ENCODE peak calls at places on chromosome 5, in ten cellular contexts. R is foreskin keratinocyte; E is BJ; C is mesothelial cell of epicardium; G is K562; U is lower lobe of right lung; Z is ovary; V is CD4-positive, alpha-beta T cell; B is fibroblast of mammary gland; Q is foreskin fibroblast. L is an unnamed sample.

GRCh38 chr5:151255621-151256286 is 2.8 kb downstream of the GM2A start:
- DNase-seq in R (no peak), E (no peak), C (no peak), G (no peak), U (no peak), Z (no peak), V (no peak), B (no peak), Q (no peak), L (peak)

GRCh38 chr5:122924719-122925395 is 79.4 kb downstream of the SNX24 start:
- DNase-seq in R (no peak), E (no peak), C (no peak), G (no peak), U (no peak), Z (no peak), V (no peak), B (no peak), Q (no peak), L (no peak)

GRCh38 chr5:168674893-168675482 is 95.8 kb upstream of the PANK3 start:
- DNase-seq in R (no peak), E (no peak), C (no peak), G (no peak), U (no peak), Z (no peak), V (no peak), B (no peak), Q (no peak), L (no peak)

GRCh38 chr5:150599917-150600511 is 40.4 kb upstream of the SYNPO start:
- DNase-seq in R (peak), E (no peak), C (peak), G (peak), U (peak), Z (peak), V (no peak), B (peak), Q (peak), L (no peak)

GRCh38 chr5:174751154-174751990 is 27.0 kb downstream of the MSX2 start:
- DNase-seq in R (no peak), E (no peak), C (peak), G (no peak), U (no peak), Z (no peak), V (no peak), B (no peak), Q (no peak), L (no peak)

GRCh38 chr5:1053391-1054017 is 44.9 kb downstream of the NKD2 start:
- DNase-seq in R (no peak), E (no peak), C (no peak), G (no peak), U (no peak), Z (no peak), V (no peak), B (peak), Q (peak), L (no peak)

GRCh38 chr5:141121985-141122384 is 367 bp downstream of the PCDHB4 start:
- DNase-seq in R (no peak), E (no peak), C (no peak), G (no peak), U (no peak), Z (no peak), V (no peak), B (no peak), Q (no peak), L (no peak)

GRCh38 chr5:175658299-175659145 is 651 bp downstream of the HRH2 start:
- DNase-seq in R (no peak), E (no peak), C (no peak), G (no peak), U (peak), Z (no peak), V (peak), B (no peak), Q (no peak), L (no peak)

GRCh38 chr5:76358-77169 is 15.4 kb upstream of the PLEKHG4B start:
- DNase-seq in R (no peak), E (no peak), C (no peak), G (no peak), U (no peak), Z (no peak), V (no peak), B (no peak), Q (no peak), L (peak)

GRCh38 chr5:1737790-1738405 is 61.7 kb downstream of the MRPL36 start:
- DNase-seq in R (peak), E (no peak), C (no peak), G (peak), U (no peak), Z (no peak), V (peak), B (peak), Q (peak), L (peak)

GRCh38 chr5:67350600-67351315 is 154.2 kb upstream of the CD180 start:
- DNase-seq in R (no peak), E (no peak), C (no peak), G (no peak), U (no peak), Z (no peak), V (no peak), B (peak), Q (peak), L (no peak)

GRCh38 chr5:149113669-149114068 is 27.6 kb upstream of the ABLIM3 start:
- DNase-seq in R (peak), E (peak), C (no peak), G (no peak), U (no peak), Z (no peak), V (no peak), B (peak), Q (peak), L (no peak)

GRCh38 chr5:96016216-96016615 is 54.6 kb upstream of the ELL2 start:
- DNase-seq in R (no peak), E (no peak), C (no peak), G (peak), U (no peak), Z (no peak), V (no peak), B (no peak), Q (no peak), L (no peak)

GRCh38 chr5:1666812-1667588 is 132.6 kb downstream of the MRPL36 start:
- DNase-seq in R (no peak), E (no peak), C (peak), G (peak), U (no peak), Z (peak), V (peak), B (peak), Q (no peak), L (peak)

GRCh38 chr5:176180339-176180738 is 57.9 kb upstream of the SIMC1 start:
- DNase-seq in R (peak), E (no peak), C (no peak), G (no peak), U (no peak), Z (peak), V (no peak), B (peak), Q (peak), L (no peak)

GRCh38 chr5:66958984-66959641 is 237.5 kb downstream of the CD180 start:
- DNase-seq in R (peak), E (no peak), C (no peak), G (no peak), U (peak), Z (peak), V (no peak), B (peak), Q (peak), L (no peak)

GRCh38 chr5:151772868-151773561 is 1.3 kb downstream of the G3BP1 start:
- DNase-seq in R (peak), E (no peak), C (no peak), G (no peak), U (no peak), Z (no peak), V (no peak), B (peak), Q (no peak), L (no peak)

GRCh38 chr5:171102877-171103610 is 206.0 kb upstream of the TLX3 start:
- DNase-seq in R (no peak), E (no peak), C (no peak), G (no peak), U (no peak), Z (no peak), V (no peak), B (no peak), Q (no peak), L (no peak)

GRCh38 chr5:18276939-18277338 is 642.7 kb downstream of the TAF11L14 start:
- DNase-seq in R (no peak), E (no peak), C (no peak), G (no peak), U (no peak), Z (no peak), V (no peak), B (no peak), Q (no peak), L (no peak)

GRCh38 chr5:107370569-107370968 is 300.2 kb downstream of the EFNA5 start:
- DNase-seq in R (peak), E (no peak), C (no peak), G (no peak), U (no peak), Z (no peak), V (no peak), B (no peak), Q (no peak), L (no peak)

GRCh38 chr5:74943905-74944304 is 77.7 kb upstream of the FAM169A start:
- DNase-seq in R (no peak), E (no peak), C (no peak), G (no peak), U (no peak), Z (no peak), V (no peak), B (no peak), Q (no peak), L (no peak)
- TF ChIP-seq CTCF in R (peak), E (no peak), C (no peak), G (no peak), U (no peak), Z (no peak), V (no peak), B (peak), Q (no peak), L (no peak)

GRCh38 chr5:28975508-28975907 is 1937.1 kb upstream of the CDH9 start:
- DNase-seq in R (no peak), E (no peak), C (no peak), G (no peak), U (no peak), Z (no peak), V (no peak), B (no peak), Q (no peak), L (no peak)
- TF ChIP-seq CTCF in R (no peak), E (no peak), C (no peak), G (no peak), U (no peak), Z (no peak), V (no peak), B (no peak), Q (no peak), L (no peak)

DNA sequence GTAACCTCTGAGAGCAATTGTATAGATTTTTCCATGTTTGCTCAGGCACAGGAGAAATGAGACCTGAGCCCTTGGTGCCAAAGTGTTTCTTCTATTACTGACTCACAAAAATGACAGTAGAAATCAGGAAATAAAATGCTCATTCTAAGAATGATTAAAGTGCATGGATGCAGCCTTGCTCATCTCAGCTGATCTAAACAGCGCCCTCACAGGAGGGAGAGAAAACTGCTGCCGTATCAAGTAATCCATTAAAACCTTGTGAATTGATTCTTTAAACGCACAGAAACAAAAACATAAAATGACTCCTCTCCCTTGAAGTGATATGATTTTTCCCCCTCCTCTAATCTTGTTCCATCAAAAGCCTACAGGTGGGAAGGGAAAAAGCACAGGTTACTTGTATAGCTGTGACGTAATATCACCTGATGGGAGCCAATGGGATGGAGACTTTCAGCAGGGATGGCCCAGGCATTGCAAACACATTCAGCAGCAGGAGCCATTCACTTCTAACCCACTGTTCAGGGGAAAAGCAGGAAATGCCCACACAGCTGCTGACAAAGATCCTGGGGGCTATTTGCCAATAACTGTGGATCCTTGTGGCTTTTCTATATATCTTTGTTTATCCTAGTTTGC is 76.7 kb downstream of the PLCXD3 start:
- DNase-seq in R (no peak), E (no peak), C (no peak), G (peak), U (no peak), Z (no peak), V (no peak), B (peak), Q (no peak), L (no peak)
- TF ChIP-seq CTCF in R (peak), E (peak), C (peak), G (peak), U (no peak), Z (no peak), V (no peak), B (peak), Q (peak), L (no peak)

GRCh38 chr5:7894860-7895259 is 25.9 kb downstream of the MTRR start:
- DNase-seq in R (no peak), E (no peak), C (no peak), G (no peak), U (no peak), Z (no peak), V (no peak), B (no peak), Q (no peak), L (peak)

GRCh38 chr5:7902201-7902600 is 33.3 kb downstream of the MTRR start:
- DNase-seq in R (no peak), E (no peak), C (no peak), G (no peak), U (no peak), Z (no peak), V (no peak), B (peak), Q (no peak), L (no peak)

GRCh38 chr5:7894439-7894838 is 25.5 kb downstream of the MTRR start:
- DNase-seq in R (no peak), E (no peak), C (no peak), G (no peak), U (no peak), Z (no peak), V (no peak), B (no peak), Q (no peak), L (no peak)

DNA sequence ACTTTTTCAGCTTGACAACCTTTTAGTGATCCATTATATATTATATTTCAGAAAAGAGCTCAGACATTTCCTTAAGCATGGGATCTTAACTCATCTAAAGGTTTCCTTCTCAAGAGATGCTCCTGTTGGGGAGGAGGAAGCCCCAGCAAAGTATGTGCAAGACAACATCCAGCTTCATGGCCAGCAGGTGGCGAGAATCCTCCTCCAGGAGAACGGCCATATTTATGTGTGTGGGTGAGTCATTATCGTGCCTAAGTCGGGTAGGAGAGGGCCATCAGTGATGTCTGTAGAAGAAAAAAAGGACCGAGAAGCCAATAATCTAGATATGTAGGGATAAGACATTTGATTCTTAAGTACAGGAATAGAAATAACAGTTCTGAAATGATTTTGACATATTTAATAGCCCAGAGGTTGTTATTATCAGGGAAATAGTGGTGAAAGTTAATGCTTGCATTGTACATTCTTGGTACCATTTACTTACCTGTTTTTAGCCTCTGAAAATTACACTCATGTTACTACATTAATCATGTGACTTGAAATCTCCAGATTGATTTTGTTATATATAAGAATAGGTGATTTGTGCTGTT is 28.2 kb downstream of the MTRR start:
- DNase-seq in R (no peak), E (no peak), C (no peak), G (peak), U (no peak), Z (no peak), V (peak), B (peak), Q (peak), L (no peak)
- TF ChIP-seq CTCF in R (peak), E (peak), C (peak), G (peak), U (no peak), Z (no peak), V (peak), B (peak), Q (peak), L (no peak)

GRCh38 chr5:73359395-73359794 is 89.2 kb downstream of the FOXD1 start:
- DNase-seq in R (no peak), E (no peak), C (no peak), G (no peak), U (no peak), Z (no peak), V (no peak), B (no peak), Q (no peak), L (no peak)

GRCh38 chr5:73367650-73368049 is 80.9 kb downstream of the FOXD1 start:
- DNase-seq in R (no peak), E (no peak), C (no peak), G (no peak), U (no peak), Z (no peak), V (no peak), B (no peak), Q (no peak), L (no peak)

GRCh38 chr5:73365990-73366667 is 82.4 kb downstream of the FOXD1 start:
- DNase-seq in R (no peak), E (no peak), C (no peak), G (no peak), U (no peak), Z (no peak), V (no peak), B (no peak), Q (no peak), L (no peak)

GRCh38 chr5:73365301-73365853 is 83.2 kb downstream of the FOXD1 start:
- DNase-seq in R (peak), E (peak), C (no peak), G (no peak), U (no peak), Z (no peak), V (no peak), B (peak), Q (peak), L (no peak)

DNA sequence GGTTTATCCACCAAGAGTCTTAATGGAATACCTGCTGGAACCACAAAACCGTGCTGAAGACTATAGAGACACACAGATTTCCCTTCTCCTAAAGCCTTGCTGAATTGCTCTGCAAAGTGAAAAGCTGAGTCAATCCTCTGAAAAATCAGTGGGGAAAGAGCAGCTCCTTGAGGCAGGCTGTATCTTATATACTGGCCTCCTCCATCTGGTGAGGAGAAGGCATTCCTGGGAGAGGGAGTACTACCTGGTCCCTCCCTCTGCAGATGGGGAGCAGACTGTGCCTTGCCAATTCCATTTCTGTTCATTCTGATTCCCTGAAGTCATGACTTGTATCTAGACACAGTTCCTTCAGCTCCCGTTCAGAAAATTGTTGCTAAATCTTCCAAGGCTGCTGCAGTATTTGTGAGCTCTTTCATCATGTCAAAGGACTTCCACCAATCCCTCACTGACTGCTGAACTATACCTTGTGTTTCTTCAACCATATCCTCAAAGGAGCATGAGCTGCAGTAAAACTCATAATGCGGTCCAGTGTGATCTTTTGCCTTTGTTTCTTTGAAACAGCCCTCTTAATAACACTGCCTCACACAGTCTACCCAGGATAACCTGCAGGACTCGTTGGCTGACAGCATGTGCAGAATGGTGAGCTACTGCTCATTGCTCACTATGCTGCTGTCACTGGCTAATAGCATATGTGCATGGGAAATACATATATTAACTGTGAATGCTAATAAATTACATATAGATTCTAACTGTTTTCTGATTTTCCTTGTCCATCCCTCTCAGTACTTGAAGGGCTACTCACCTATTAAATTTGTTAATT is 84.5 kb downstream of the FOXD1 start:
- DNase-seq in R (peak), E (peak), C (no peak), G (no peak), U (no peak), Z (no peak), V (no peak), B (peak), Q (peak), L (no peak)
- TF ChIP-seq CTCF in R (peak), E (peak), C (no peak), G (no peak), U (no peak), Z (no peak), V (no peak), B (peak), Q (peak), L (no peak)

GRCh38 chr5:77972545-77973252 is 196.6 kb upstream of the TBCA start:
- DNase-seq in R (no peak), E (no peak), C (peak), G (no peak), U (no peak), Z (no peak), V (no peak), B (no peak), Q (no peak), L (peak)
- TF ChIP-seq CTCF in R (peak), E (peak), C (no peak), G (no peak), U (no peak), Z (no peak), V (peak), B (no peak), Q (peak), L (peak)

DNA sequence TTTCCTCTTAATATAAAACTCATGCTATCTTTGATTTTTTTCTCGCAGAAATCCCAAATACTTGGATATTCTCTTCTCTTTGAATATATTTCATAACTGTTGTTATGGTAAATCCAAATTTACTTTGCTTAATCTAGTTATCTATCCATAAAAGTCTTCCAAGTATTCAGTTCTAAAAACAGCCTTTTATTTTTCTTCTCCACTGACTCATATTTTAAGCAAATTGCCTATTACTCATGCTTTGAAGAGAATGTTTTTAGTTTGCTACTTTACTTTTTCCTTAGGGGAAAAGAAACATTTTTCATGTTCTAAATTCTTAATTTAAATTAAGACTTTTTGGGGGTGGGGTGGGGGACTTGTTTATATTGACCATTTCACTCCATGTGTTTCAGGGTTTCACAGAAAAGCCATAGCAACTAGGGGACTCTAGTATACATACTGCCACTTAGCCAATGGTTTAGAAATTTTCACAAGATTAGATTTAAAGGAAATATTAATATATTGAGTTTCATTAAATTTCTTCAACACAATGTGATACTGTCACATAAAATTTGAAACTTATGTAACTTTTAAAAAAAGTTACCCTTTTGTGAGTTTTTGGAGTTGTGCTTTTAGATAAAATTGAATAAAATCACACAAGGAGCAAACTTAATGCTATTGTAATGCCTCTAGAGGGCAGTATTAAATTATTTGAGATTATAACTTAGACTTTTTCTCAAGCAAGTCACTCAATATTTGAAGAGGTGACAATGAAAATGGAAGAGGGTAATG is 545.8 kb upstream of the ARRDC3 start:
- DNase-seq in R (peak), E (no peak), C (no peak), G (no peak), U (no peak), Z (no peak), V (no peak), B (peak), Q (no peak), L (peak)
- TF ChIP-seq CTCF in R (peak), E (peak), C (peak), G (no peak), U (peak), Z (no peak), V (peak), B (peak), Q (peak), L (peak)

L was measured in GM10248.